ENCODE peak calls at places on chromosomes 12 and 14, in seven cellular contexts. One of them, this sample, is unnamed.

GRCh38 chr14:61737913-61738312 is 24.3 kb upstream of the SNAPC1 start:
- DNase-seq in stimulated activated CD4-positive, alpha-beta T cell treated with anti-CD3 and anti-CD28 coated beads, Interleukin-12 subunit alpha, Interleukin-12 subunit beta, amount 100 ng/mL, for 24 hours: no peak
- DNase-seq in GM19239: no peak
- DNase-seq in GM13976: no peak
- DNase-seq in adipocyte: no peak
- DNase-seq in SW480: no peak
- DNase-seq in NCI-H460: no peak
- DNase-seq in this sample: no peak

GRCh38 chr12:67981236-67982164 is 7.7 kb upstream of the IFNG-AS1 start:
- DNase-seq in stimulated activated CD4-positive, alpha-beta T cell treated with anti-CD3 and anti-CD28 coated beads, Interleukin-12 subunit alpha, Interleukin-12 subunit beta, amount 100 ng/mL, for 24 hours: no peak
- DNase-seq in GM19239: no peak
- DNase-seq in GM13976: no peak
- DNase-seq in adipocyte: peak
- DNase-seq in SW480: no peak
- DNase-seq in NCI-H460: no peak
- DNase-seq in this sample: no peak

GRCh38 chr12:49567611-49568441 is at the start of gene MCRS1:
- DNase-seq in stimulated activated CD4-positive, alpha-beta T cell treated with anti-CD3 and anti-CD28 coated beads, Interleukin-12 subunit alpha, Interleukin-12 subunit beta, amount 100 ng/mL, for 24 hours: peak
- DNase-seq in GM19239: peak
- DNase-seq in GM13976: peak
- DNase-seq in adipocyte: peak
- DNase-seq in SW480: peak
- DNase-seq in NCI-H460: peak
- DNase-seq in this sample: peak

GRCh38 chr14:77099425-77100167 is 1.5 kb downstream of the CIPC start:
- DNase-seq in stimulated activated CD4-positive, alpha-beta T cell treated with anti-CD3 and anti-CD28 coated beads, Interleukin-12 subunit alpha, Interleukin-12 subunit beta, amount 100 ng/mL, for 24 hours: no peak
- DNase-seq in GM19239: no peak
- DNase-seq in GM13976: no peak
- DNase-seq in adipocyte: peak
- DNase-seq in SW480: no peak
- DNase-seq in NCI-H460: no peak
- DNase-seq in this sample: no peak

GRCh38 chr12:131275824-131276223 is 322.1 kb downstream of the ADGRD1 start:
- DNase-seq in stimulated activated CD4-positive, alpha-beta T cell treated with anti-CD3 and anti-CD28 coated beads, Interleukin-12 subunit alpha, Interleukin-12 subunit beta, amount 100 ng/mL, for 24 hours: no peak
- DNase-seq in GM19239: no peak
- DNase-seq in GM13976: no peak
- DNase-seq in adipocyte: no peak
- DNase-seq in SW480: no peak
- DNase-seq in NCI-H460: no peak
- DNase-seq in this sample: no peak

GRCh38 chr14:53924754-53925153 is 31.9 kb downstream of the BMP4 start:
- DNase-seq in stimulated activated CD4-positive, alpha-beta T cell treated with anti-CD3 and anti-CD28 coated beads, Interleukin-12 subunit alpha, Interleukin-12 subunit beta, amount 100 ng/mL, for 24 hours: no peak
- DNase-seq in GM19239: no peak
- DNase-seq in GM13976: no peak
- DNase-seq in adipocyte: peak
- DNase-seq in SW480: peak
- DNase-seq in NCI-H460: no peak
- DNase-seq in this sample: no peak

GRCh38 chr12:33205986-33206385 is 233.6 kb downstream of the SYT10 start:
- DNase-seq in stimulated activated CD4-positive, alpha-beta T cell treated with anti-CD3 and anti-CD28 coated beads, Interleukin-12 subunit alpha, Interleukin-12 subunit beta, amount 100 ng/mL, for 24 hours: no peak
- DNase-seq in GM19239: no peak
- DNase-seq in GM13976: no peak
- DNase-seq in adipocyte: no peak
- DNase-seq in SW480: no peak
- DNase-seq in NCI-H460: no peak
- DNase-seq in this sample: no peak

GRCh38 chr12:116048886-116049285 is 228.6 kb downstream of the MED13L start:
- DNase-seq in stimulated activated CD4-positive, alpha-beta T cell treated with anti-CD3 and anti-CD28 coated beads, Interleukin-12 subunit alpha, Interleukin-12 subunit beta, amount 100 ng/mL, for 24 hours: no peak
- DNase-seq in GM19239: no peak
- DNase-seq in GM13976: peak
- DNase-seq in adipocyte: no peak
- DNase-seq in SW480: no peak
- DNase-seq in NCI-H460: no peak
- DNase-seq in this sample: peak

GRCh38 chr14:74954947-74955228 is 509 bp downstream of the PGF start:
- DNase-seq in stimulated activated CD4-positive, alpha-beta T cell treated with anti-CD3 and anti-CD28 coated beads, Interleukin-12 subunit alpha, Interleukin-12 subunit beta, amount 100 ng/mL, for 24 hours: no peak
- DNase-seq in GM19239: no peak
- DNase-seq in GM13976: no peak
- DNase-seq in adipocyte: no peak
- DNase-seq in SW480: no peak
- DNase-seq in NCI-H460: no peak
- DNase-seq in this sample: no peak

GRCh38 chr12:127570793-127571360 is 696.1 kb upstream of the TMEM132C start:
- DNase-seq in stimulated activated CD4-positive, alpha-beta T cell treated with anti-CD3 and anti-CD28 coated beads, Interleukin-12 subunit alpha, Interleukin-12 subunit beta, amount 100 ng/mL, for 24 hours: no peak
- DNase-seq in GM19239: no peak
- DNase-seq in GM13976: no peak
- DNase-seq in adipocyte: peak
- DNase-seq in SW480: peak
- DNase-seq in NCI-H460: no peak
- DNase-seq in this sample: no peak

GRCh38 chr12:129237881-129238280 is 384.6 kb downstream of the GLT1D1 start:
- DNase-seq in stimulated activated CD4-positive, alpha-beta T cell treated with anti-CD3 and anti-CD28 coated beads, Interleukin-12 subunit alpha, Interleukin-12 subunit beta, amount 100 ng/mL, for 24 hours: no peak
- DNase-seq in GM19239: no peak
- DNase-seq in GM13976: no peak
- DNase-seq in adipocyte: no peak
- DNase-seq in SW480: no peak
- DNase-seq in NCI-H460: no peak
- DNase-seq in this sample: no peak

GRCh38 chr12:132190834-132191500 is 46.7 kb downstream of the NOC4L start:
- DNase-seq in stimulated activated CD4-positive, alpha-beta T cell treated with anti-CD3 and anti-CD28 coated beads, Interleukin-12 subunit alpha, Interleukin-12 subunit beta, amount 100 ng/mL, for 24 hours: no peak
- DNase-seq in GM19239: no peak
- DNase-seq in GM13976: no peak
- DNase-seq in adipocyte: no peak
- DNase-seq in SW480: no peak
- DNase-seq in NCI-H460: no peak
- DNase-seq in this sample: no peak

GRCh38 chr12:3456809-3457208 is 34.2 kb upstream of the PRMT8 start:
- DNase-seq in stimulated activated CD4-positive, alpha-beta T cell treated with anti-CD3 and anti-CD28 coated beads, Interleukin-12 subunit alpha, Interleukin-12 subunit beta, amount 100 ng/mL, for 24 hours: no peak
- DNase-seq in GM19239: no peak
- DNase-seq in GM13976: no peak
- DNase-seq in adipocyte: no peak
- DNase-seq in SW480: peak
- DNase-seq in NCI-H460: no peak
- DNase-seq in this sample: peak

GRCh38 chr12:100793182-100793581 is 1.4 kb upstream of the ANO4 start:
- DNase-seq in stimulated activated CD4-positive, alpha-beta T cell treated with anti-CD3 and anti-CD28 coated beads, Interleukin-12 subunit alpha, Interleukin-12 subunit beta, amount 100 ng/mL, for 24 hours: no peak
- DNase-seq in GM19239: no peak
- DNase-seq in GM13976: no peak
- DNase-seq in adipocyte: peak
- DNase-seq in SW480: peak
- DNase-seq in NCI-H460: no peak
- DNase-seq in this sample: no peak

GRCh38 chr12:52010152-52010622 is 3.4 kb downstream of the TAMALIN start:
- DNase-seq in stimulated activated CD4-positive, alpha-beta T cell treated with anti-CD3 and anti-CD28 coated beads, Interleukin-12 subunit alpha, Interleukin-12 subunit beta, amount 100 ng/mL, for 24 hours: no peak
- DNase-seq in GM19239: no peak
- DNase-seq in GM13976: no peak
- DNase-seq in adipocyte: peak
- DNase-seq in SW480: peak
- DNase-seq in NCI-H460: no peak
- DNase-seq in this sample: no peak

GRCh38 chr14:70622111-70622712 is 19.5 kb upstream of the TTC9 start:
- DNase-seq in stimulated activated CD4-positive, alpha-beta T cell treated with anti-CD3 and anti-CD28 coated beads, Interleukin-12 subunit alpha, Interleukin-12 subunit beta, amount 100 ng/mL, for 24 hours: no peak
- DNase-seq in GM19239: no peak
- DNase-seq in GM13976: peak
- DNase-seq in adipocyte: peak
- DNase-seq in SW480: peak
- DNase-seq in NCI-H460: peak
- DNase-seq in this sample: peak

GRCh38 chr12:123089631-123090353 is 61.1 kb downstream of the PITPNM2 start:
- DNase-seq in stimulated activated CD4-positive, alpha-beta T cell treated with anti-CD3 and anti-CD28 coated beads, Interleukin-12 subunit alpha, Interleukin-12 subunit beta, amount 100 ng/mL, for 24 hours: no peak
- DNase-seq in GM19239: no peak
- DNase-seq in GM13976: no peak
- DNase-seq in adipocyte: peak
- DNase-seq in SW480: peak
- DNase-seq in NCI-H460: no peak
- DNase-seq in this sample: no peak

This sample was measured in GM12865.